ENCODE peak calls at places on chromosomes 4 and X, in eight cellular contexts. C, R, S, D, B, H, Y and F are unnamed samples.

GRCh38 chr4:1318046-1318375 is 28.3 kb downstream of the MAEA start:
- DNase-seq in R (no peak), Y (no peak), H (no peak), B (no peak), C (no peak), D (no peak), S (no peak), F (no peak)

GRCh38 chr4:180823116-180823515 is 1420.1 kb upstream of the TENM3 start:
- DNase-seq in D (no peak), R (no peak), H (no peak), B (no peak), S (no peak), C (no peak), Y (no peak), F (no peak)

GRCh38 chrX:39983715-39984114 is 114.0 kb downstream of the BCOR start:
- DNase-seq in S (no peak), B (no peak), Y (no peak), D (no peak), R (no peak), C (no peak), H (no peak), F (no peak)

GRCh38 chr4:36230523-36230922 is 13.8 kb downstream of the ARAP2 start:
- DNase-seq in H (no peak), R (no peak), Y (no peak), D (no peak), S (no peak), C (no peak), B (peak), F (no peak)

GRCh38 chrX:48683411-48683982 is at the start of gene WAS:
- DNase-seq in B (no peak), C (peak), D (no peak), Y (peak), R (no peak), H (peak), S (no peak), F (peak)

GRCh38 chr4:87543835-87544461 is 14.8 kb upstream of the SPARCL1 start:
- DNase-seq in H (no peak), S (no peak), Y (no peak), D (no peak), C (peak), R (peak), B (peak), F (no peak)

GRCh38 chrX:36908801-36909403 is 99.3 kb upstream of the FAM47C start:
- DNase-seq in Y (no peak), C (peak), B (peak), S (no peak), H (no peak), R (no peak), D (no peak), F (peak)

GRCh38 chr4:1171306-1172227 is 816 bp downstream of the SPON2 start:
- DNase-seq in D (no peak), Y (no peak), B (no peak), C (no peak), H (no peak), S (no peak), R (peak), F (peak)

GRCh38 chr4:151260526-151260925 is 16.4 kb upstream of the PRSS48 start:
- DNase-seq in B (peak), R (no peak), C (no peak), Y (no peak), D (no peak), S (no peak), H (no peak), F (no peak)

GRCh38 chrX:103446665-103447302 is 70.4 kb downstream of the BEX3 start:
- DNase-seq in B (no peak), Y (no peak), S (no peak), D (no peak), R (no peak), H (no peak), C (peak), F (no peak)

GRCh38 chr4:185115827-185116232 is 27.2 kb upstream of the SLC25A4 start:
- DNase-seq in C (no peak), D (no peak), S (peak), H (peak), B (no peak), R (no peak), Y (no peak), F (no peak)

GRCh38 chr4:120105472-120105871 is 38.8 kb upstream of the MAD2L1 start:
- DNase-seq in S (no peak), C (peak), D (no peak), R (no peak), H (no peak), B (no peak), Y (no peak), F (peak)

GRCh38 chr4:18689308-18689915 is 667.9 kb upstream of the LCORL start:
- DNase-seq in D (peak), R (peak), Y (no peak), C (peak), B (peak), H (no peak), S (peak), F (peak)

GRCh38 chr4:153114771-153115321 is 89.4 kb upstream of the TRIM2 start:
- DNase-seq in S (no peak), H (no peak), Y (no peak), D (no peak), R (no peak), B (peak), C (no peak), F (no peak)

GRCh38 chr4:173226401-173226888 is 57.8 kb downstream of the GALNT7 start:
- DNase-seq in C (no peak), S (no peak), Y (no peak), B (no peak), D (no peak), H (no peak), R (no peak), F (no peak)

GRCh38 chr4:94757192-94758140 is at the start of gene BMPR1B:
- DNase-seq in D (no peak), Y (no peak), R (no peak), S (peak), H (no peak), C (no peak), B (peak), F (no peak)

GRCh38 chrX:16640823-16641222 is 9.1 kb upstream of the S100G start:
- DNase-seq in S (no peak), Y (no peak), B (no peak), H (no peak), C (no peak), D (no peak), R (no peak), F (no peak)

GRCh38 chr4:39353478-39354177 is 12.5 kb downstream of the RFC1 start:
- DNase-seq in R (no peak), Y (no peak), B (no peak), D (no peak), H (no peak), S (no peak), C (peak), F (peak)

GRCh38 chrX:3244203-3244743 is 102.2 kb downstream of the MXRA5 start:
- DNase-seq in C (no peak), R (no peak), Y (no peak), H (no peak), B (no peak), D (no peak), S (no peak), F (no peak)

GRCh38 chr4:3613980-3614730 is 81.9 kb upstream of the LRPAP1 start:
- DNase-seq in D (no peak), H (peak), Y (no peak), S (no peak), B (no peak), R (no peak), C (no peak), F (no peak)

GRCh38 chr4:581753-582361 is 5.8 kb upstream of the TMEM271 start:
- DNase-seq in B (no peak), S (no peak), D (no peak), C (no peak), R (no peak), H (no peak), Y (no peak), F (no peak)

GRCh38 chrX:13376857-13377441 is 57.1 kb upstream of the ATXN3L start:
- DNase-seq in C (peak), R (no peak), D (no peak), Y (no peak), H (peak), B (peak), S (no peak), F (peak)

GRCh38 chr4:10664408-10664807 is 20.2 kb downstream of the CLNK start:
- DNase-seq in C (no peak), D (no peak), B (peak), Y (no peak), R (peak), S (no peak), H (peak), F (no peak)

GRCh38 chrX:49877397-49878101 is 1.7 kb upstream of the USP27X start:
- DNase-seq in Y (no peak), C (no peak), R (no peak), D (no peak), B (no peak), H (no peak), S (no peak), F (no peak)

GRCh38 chr4:30721353-30722091 is 1.4 kb downstream of the PCDH7 start:
- DNase-seq in C (no peak), D (no peak), S (peak), B (peak), Y (no peak), H (peak), R (peak), F (peak)

GRCh38 chr4:148215202-148215601 is 227.0 kb downstream of the NR3C2 start:
- DNase-seq in H (peak), B (no peak), Y (no peak), R (no peak), S (no peak), C (no peak), D (no peak), F (no peak)

GRCh38 chr4:89306486-89307184 is 965 bp downstream of the GPRIN3 start:
- DNase-seq in R (no peak), S (no peak), Y (no peak), B (no peak), C (no peak), D (no peak), H (no peak), F (no peak)

GRCh38 chrX:153245288-153245731 is 66.2 kb downstream of the MAGEA1 start:
- DNase-seq in Y (no peak), H (no peak), B (no peak), S (no peak), R (no peak), C (no peak), D (no peak), F (no peak)

GRCh38 chr4:81722229-81722900 is 250.7 kb upstream of the RASGEF1B start:
- DNase-seq in H (no peak), C (no peak), D (no peak), Y (no peak), B (no peak), R (no peak), S (no peak), F (no peak)

GRCh38 chr4:146545102-146545501 is 23.4 kb upstream of the SLC10A7 start:
- DNase-seq in D (no peak), R (no peak), Y (no peak), B (peak), S (no peak), C (peak), H (no peak), F (peak)
- TF ChIP-seq CTCF in D (no peak), R (no peak), Y (peak), B (peak), S (peak), C (peak), H (no peak), F (peak)

GRCh38 chr4:156322592-156322991 is 368.9 kb upstream of the CTSO start:
- DNase-seq in H (no peak), C (no peak), Y (no peak), D (no peak), S (no peak), B (peak), R (no peak), F (no peak)

GRCh38 chr4:156321203-156321602 is 367.5 kb upstream of the CTSO start:
- DNase-seq in H (no peak), Y (no peak), B (peak), R (no peak), S (no peak), D (no peak), C (no peak), F (no peak)
- TF ChIP-seq CTCF in H (no peak), Y (no peak), B (no peak), R (no peak), S (no peak), D (no peak), C (no peak), F (no peak)

GRCh38 chrX:71870337-71871098 is 40.1 kb upstream of the NHSL2 start:
- DNase-seq in R (no peak), S (peak), C (peak), D (no peak), Y (no peak), B (peak), H (no peak), F (no peak)
- TF ChIP-seq CTCF in R (no peak), S (peak), C (peak), D (no peak), Y (no peak), B (peak), H (no peak), F (peak)

GRCh38 chr4:6885953-6886557 is 23.6 kb upstream of the TBC1D14 start:
- DNase-seq in R (peak), C (peak), Y (peak), D (no peak), S (no peak), H (peak), B (peak), F (peak)
- TF ChIP-seq CTCF in R (peak), C (peak), Y (peak), D (no peak), S (no peak), H (no peak), B (peak), F (no peak)